ENCODE peak calls at places on chromosomes 1 and 21, in five cellular contexts. One of them, this sample, is unnamed.

GRCh38 chr1:21185221-21185731 is 8.6 kb upstream of the EIF4G3 start:
- DNase-seq in activated CD8-positive, alpha-beta memory T cell treated with anti-CD3 and anti-CD28 coated beads for 24 hours: no peak
- DNase-seq in NCI-H1436: no peak
- DNase-seq in GM12865: no peak
- DNase-seq in NCI-H1694: no peak
- DNase-seq in this sample: no peak

GRCh38 chr1:33060579-33061083 is 20.3 kb upstream of the AZIN2 start:
- DNase-seq in activated CD8-positive, alpha-beta memory T cell treated with anti-CD3 and anti-CD28 coated beads for 24 hours: no peak
- DNase-seq in NCI-H1436: no peak
- DNase-seq in GM12865: no peak
- DNase-seq in NCI-H1694: no peak
- DNase-seq in this sample: peak; percentile 79

GRCh38 chr1:233005703-233006102 is 55.3 kb downstream of the NTPCR start:
- DNase-seq in activated CD8-positive, alpha-beta memory T cell treated with anti-CD3 and anti-CD28 coated beads for 24 hours: peak; percentile 3
- DNase-seq in NCI-H1436: no peak
- DNase-seq in GM12865: no peak
- DNase-seq in NCI-H1694: no peak
- DNase-seq in this sample: peak; percentile 69

GRCh38 chr1:184563308-184563707 is 176.5 kb downstream of the C1orf21 start:
- DNase-seq in activated CD8-positive, alpha-beta memory T cell treated with anti-CD3 and anti-CD28 coated beads for 24 hours: no peak
- DNase-seq in NCI-H1436: no peak
- DNase-seq in GM12865: peak; percentile 41
- DNase-seq in NCI-H1694: peak; percentile 62
- DNase-seq in this sample: peak; percentile 10

GRCh38 chr1:201582261-201582951 is 43.5 kb downstream of the NAV1 start:
- DNase-seq in activated CD8-positive, alpha-beta memory T cell treated with anti-CD3 and anti-CD28 coated beads for 24 hours: no peak
- DNase-seq in NCI-H1436: peak; percentile 50
- DNase-seq in GM12865: no peak
- DNase-seq in NCI-H1694: no peak
- DNase-seq in this sample: peak; percentile 69

GRCh38 chr1:93605026-93605425 is 76.6 kb downstream of the BCAR3 start:
- DNase-seq in activated CD8-positive, alpha-beta memory T cell treated with anti-CD3 and anti-CD28 coated beads for 24 hours: no peak
- DNase-seq in NCI-H1436: no peak
- DNase-seq in GM12865: no peak
- DNase-seq in NCI-H1694: no peak
- DNase-seq in this sample: no peak

GRCh38 chr1:16048573-16049189 is 5.1 kb downstream of the CLCNKB start:
- DNase-seq in activated CD8-positive, alpha-beta memory T cell treated with anti-CD3 and anti-CD28 coated beads for 24 hours: peak; percentile 61
- DNase-seq in NCI-H1436: peak; percentile 64
- DNase-seq in GM12865: no peak
- DNase-seq in NCI-H1694: no peak
- DNase-seq in this sample: no peak

GRCh38 chr1:219179293-219179692 is 5.6 kb downstream of the LYPLAL1 start:
- DNase-seq in activated CD8-positive, alpha-beta memory T cell treated with anti-CD3 and anti-CD28 coated beads for 24 hours: no peak
- DNase-seq in NCI-H1436: no peak
- DNase-seq in GM12865: no peak
- DNase-seq in NCI-H1694: no peak
- DNase-seq in this sample: no peak

GRCh38 chr21:25573409-25574206 is 33.7 kb downstream of the MRPL39 start:
- DNase-seq in activated CD8-positive, alpha-beta memory T cell treated with anti-CD3 and anti-CD28 coated beads for 24 hours: peak; percentile 76
- DNase-seq in NCI-H1436: no peak
- DNase-seq in GM12865: peak; percentile 83
- DNase-seq in NCI-H1694: no peak
- DNase-seq in this sample: peak; percentile 95

GRCh38 chr1:11731719-11732283 is 4.1 kb upstream of the AGTRAP start:
- DNase-seq in activated CD8-positive, alpha-beta memory T cell treated with anti-CD3 and anti-CD28 coated beads for 24 hours: no peak
- DNase-seq in NCI-H1436: peak; percentile 53
- DNase-seq in GM12865: no peak
- DNase-seq in NCI-H1694: peak; percentile 80
- DNase-seq in this sample: no peak

GRCh38 chr1:37481289-37482003 is 7.1 kb downstream of the ZC3H12A start:
- DNase-seq in activated CD8-positive, alpha-beta memory T cell treated with anti-CD3 and anti-CD28 coated beads for 24 hours: peak; percentile 66
- DNase-seq in NCI-H1436: no peak
- DNase-seq in GM12865: no peak
- DNase-seq in NCI-H1694: no peak
- DNase-seq in this sample: no peak

GRCh38 chr21:44300262-44300959 is 558 bp downstream of the PFKL start:
- DNase-seq in activated CD8-positive, alpha-beta memory T cell treated with anti-CD3 and anti-CD28 coated beads for 24 hours: peak; percentile 86
- DNase-seq in NCI-H1436: no peak
- DNase-seq in GM12865: peak; percentile 73
- DNase-seq in NCI-H1694: no peak
- DNase-seq in this sample: peak; percentile 8

GRCh38 chr1:18765725-18766124 is 93.7 kb downstream of the TAS1R2 start:
- DNase-seq in activated CD8-positive, alpha-beta memory T cell treated with anti-CD3 and anti-CD28 coated beads for 24 hours: no peak
- DNase-seq in NCI-H1436: no peak
- DNase-seq in GM12865: no peak
- DNase-seq in NCI-H1694: no peak
- DNase-seq in this sample: no peak

GRCh38 chr1:87278791-87279190 is 49.9 kb upstream of the LMO4 start:
- DNase-seq in activated CD8-positive, alpha-beta memory T cell treated with anti-CD3 and anti-CD28 coated beads for 24 hours: no peak
- DNase-seq in NCI-H1436: no peak
- DNase-seq in GM12865: no peak
- DNase-seq in NCI-H1694: no peak
- DNase-seq in this sample: no peak

This sample was measured in HFFc6.